ENCODE peak calls at places on chromosomes 1 and 21, in nine cellular contexts. One of them, this sample, is unnamed.

GRCh38 chr1:147201276-147201675 is 23.9 kb downstream of the FMO5 start:
- DNase-seq in K562: no peak
- DNase-seq in breast epithelium: no peak
- DNase-seq in thyroid gland: no peak
- DNase-seq in heart left ventricle: no peak
- DNase-seq in tibial nerve: no peak
- DNase-seq in transverse colon: no peak
- DNase-seq in A549: no peak
- DNase-seq in adrenal gland: no peak
- DNase-seq in this sample: no peak

GRCh38 chr1:203765029-203765837 is at the start of gene LAX1:
- DNase-seq in K562: peak; percentile 14
- DNase-seq in breast epithelium: no peak
- DNase-seq in thyroid gland: no peak
- DNase-seq in heart left ventricle: no peak
- DNase-seq in tibial nerve: no peak
- DNase-seq in transverse colon: peak; percentile 59
- DNase-seq in A549: no peak
- DNase-seq in adrenal gland: no peak
- DNase-seq in this sample: peak; percentile 43

GRCh38 chr1:62784509-62785365 is 805 bp downstream of the ATG4C start:
- DNase-seq in K562: peak; percentile 9
- DNase-seq in breast epithelium: no peak
- DNase-seq in thyroid gland: no peak
- DNase-seq in heart left ventricle: no peak
- DNase-seq in tibial nerve: no peak
- DNase-seq in transverse colon: no peak
- DNase-seq in A549: peak; percentile 33
- DNase-seq in adrenal gland: no peak
- DNase-seq in this sample: no peak

GRCh38 chr1:159945483-159946241 is at the start of gene IGSF9:
- DNase-seq in K562: peak; percentile 89
- DNase-seq in breast epithelium: peak; percentile 90
- DNase-seq in thyroid gland: peak; percentile 94
- DNase-seq in heart left ventricle: peak; percentile 87
- DNase-seq in tibial nerve: peak; percentile 36
- DNase-seq in transverse colon: peak; percentile 92
- DNase-seq in A549: peak; percentile 61
- DNase-seq in adrenal gland: peak; percentile 75
- DNase-seq in this sample: peak; percentile 91

GRCh38 chr1:245645406-245645805 is 490.6 kb downstream of the KIF26B start:
- DNase-seq in K562: no peak
- DNase-seq in breast epithelium: no peak
- DNase-seq in thyroid gland: no peak
- DNase-seq in heart left ventricle: no peak
- DNase-seq in tibial nerve: no peak
- DNase-seq in transverse colon: no peak
- DNase-seq in A549: no peak
- DNase-seq in adrenal gland: no peak
- DNase-seq in this sample: no peak

GRCh38 chr1:161702250-161702649 is 4.8 kb upstream of the FCRLA start:
- DNase-seq in K562: no peak
- DNase-seq in breast epithelium: no peak
- DNase-seq in thyroid gland: no peak
- DNase-seq in heart left ventricle: no peak
- DNase-seq in tibial nerve: no peak
- DNase-seq in transverse colon: peak; percentile 53
- DNase-seq in A549: peak; percentile 15
- DNase-seq in adrenal gland: no peak
- DNase-seq in this sample: no peak

GRCh38 chr1:41629136-41629535 is 144.7 kb upstream of the EDN2 start:
- DNase-seq in K562: no peak
- DNase-seq in breast epithelium: no peak
- DNase-seq in thyroid gland: no peak
- DNase-seq in heart left ventricle: no peak
- DNase-seq in tibial nerve: no peak
- DNase-seq in transverse colon: no peak
- DNase-seq in A549: no peak
- DNase-seq in adrenal gland: no peak
- DNase-seq in this sample: no peak

GRCh38 chr1:117501275-117501674 is 104.6 kb upstream of the TENT5C start:
- DNase-seq in K562: no peak
- DNase-seq in breast epithelium: no peak
- DNase-seq in thyroid gland: no peak
- DNase-seq in heart left ventricle: no peak
- DNase-seq in tibial nerve: no peak
- DNase-seq in transverse colon: no peak
- DNase-seq in A549: no peak
- DNase-seq in adrenal gland: no peak
- DNase-seq in this sample: no peak

GRCh38 chr1:223364685-223365382 is 858 bp upstream of the SUSD4 start:
- DNase-seq in K562: peak; percentile 30
- DNase-seq in breast epithelium: no peak
- DNase-seq in thyroid gland: peak; percentile 14
- DNase-seq in heart left ventricle: no peak
- DNase-seq in tibial nerve: no peak
- DNase-seq in transverse colon: no peak
- DNase-seq in A549: no peak
- DNase-seq in adrenal gland: no peak
- DNase-seq in this sample: no peak

GRCh38 chr21:36734367-36735200 is 35.7 kb downstream of the SIM2 start:
- DNase-seq in K562: no peak
- DNase-seq in breast epithelium: no peak
- DNase-seq in thyroid gland: no peak
- DNase-seq in heart left ventricle: no peak
- DNase-seq in tibial nerve: no peak
- DNase-seq in transverse colon: no peak
- DNase-seq in A549: no peak
- DNase-seq in adrenal gland: no peak
- DNase-seq in this sample: peak; percentile 14

GRCh38 chr1:8545078-8545477 is 227.2 kb downstream of the SLC45A1 start:
- DNase-seq in K562: no peak
- DNase-seq in breast epithelium: no peak
- DNase-seq in thyroid gland: no peak
- DNase-seq in heart left ventricle: no peak
- DNase-seq in tibial nerve: no peak
- DNase-seq in transverse colon: no peak
- DNase-seq in A549: no peak
- DNase-seq in adrenal gland: no peak
- DNase-seq in this sample: no peak

GRCh38 chr1:214416417-214417212 is 134.8 kb downstream of the PTPN14 start:
- DNase-seq in K562: no peak
- DNase-seq in breast epithelium: no peak
- DNase-seq in thyroid gland: no peak
- DNase-seq in heart left ventricle: no peak
- DNase-seq in tibial nerve: no peak
- DNase-seq in transverse colon: no peak
- DNase-seq in A549: no peak
- DNase-seq in adrenal gland: no peak
- DNase-seq in this sample: no peak

GRCh38 chr1:23222742-23223141 is 5.4 kb upstream of the HTR1D start:
- DNase-seq in K562: no peak
- DNase-seq in breast epithelium: no peak
- DNase-seq in thyroid gland: no peak
- DNase-seq in heart left ventricle: no peak
- DNase-seq in tibial nerve: no peak
- DNase-seq in transverse colon: no peak
- DNase-seq in A549: no peak
- DNase-seq in adrenal gland: no peak
- DNase-seq in this sample: no peak

GRCh38 chr1:156497078-156497742 is 3.4 kb downstream of the MEF2D start:
- DNase-seq in K562: no peak
- DNase-seq in breast epithelium: no peak
- DNase-seq in thyroid gland: no peak
- DNase-seq in heart left ventricle: no peak
- DNase-seq in tibial nerve: no peak
- DNase-seq in transverse colon: peak; percentile 66
- DNase-seq in A549: no peak
- DNase-seq in adrenal gland: peak; percentile 82
- DNase-seq in this sample: no peak

DNA sequence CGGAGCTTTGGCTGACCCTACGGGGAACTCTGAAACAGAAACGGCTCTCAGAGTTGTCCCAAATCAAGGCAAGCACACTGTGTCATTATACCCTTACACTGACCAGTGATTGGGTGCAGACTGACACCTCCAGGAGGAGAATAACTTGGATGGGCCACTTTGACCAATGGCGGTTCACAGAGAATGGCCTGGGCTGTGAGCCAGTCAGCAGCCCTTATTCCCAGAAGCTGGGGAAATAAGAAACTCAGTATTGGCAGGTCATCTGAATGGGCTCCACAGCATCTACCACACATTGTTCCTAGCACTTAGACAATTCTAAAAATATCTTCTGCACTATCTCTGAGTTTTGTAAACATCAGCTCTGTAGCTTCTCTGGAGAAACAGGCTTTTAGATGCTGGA is 265.2 kb downstream of the ADGRL2 start:
- DNase-seq in K562: no peak
- DNase-seq in breast epithelium: no peak
- DNase-seq in thyroid gland: no peak
- DNase-seq in heart left ventricle: peak; percentile 17
- DNase-seq in tibial nerve: no peak
- DNase-seq in transverse colon: no peak
- DNase-seq in A549: no peak
- DNase-seq in adrenal gland: peak; percentile 52
- DNase-seq in this sample: no peak
- TF ChIP-seq POLR2A in K562: no peak
- TF ChIP-seq POLR2A in breast epithelium: no peak
- TF ChIP-seq POLR2A in thyroid gland: no peak
- TF ChIP-seq POLR2A in heart left ventricle: no peak
- TF ChIP-seq POLR2A in tibial nerve: no peak
- TF ChIP-seq POLR2A in transverse colon: no peak
- TF ChIP-seq POLR2A in A549: no peak
- TF ChIP-seq POLR2A in adrenal gland: no peak
- TF ChIP-seq POLR2A in this sample: no peak

GRCh38 chr1:12400030-12400693 is 170.3 kb downstream of the VPS13D start:
- DNase-seq in K562: no peak
- DNase-seq in breast epithelium: no peak
- DNase-seq in thyroid gland: peak; percentile 51
- DNase-seq in heart left ventricle: no peak
- DNase-seq in tibial nerve: no peak
- DNase-seq in transverse colon: no peak
- DNase-seq in A549: no peak
- DNase-seq in adrenal gland: no peak
- DNase-seq in this sample: no peak
- H3K27ac ChIP-seq in K562: no peak overlapping the region
- H3K27ac ChIP-seq in breast epithelium: peak overlapping the region; percentile 60
- H3K27ac ChIP-seq in thyroid gland: peak overlapping the region; percentile 54
- H3K27ac ChIP-seq in heart left ventricle: no peak overlapping the region
- H3K27ac ChIP-seq in tibial nerve: no peak overlapping the region
- H3K27ac ChIP-seq in transverse colon: no peak overlapping the region
- H3K27ac ChIP-seq in A549: no peak overlapping the region
- H3K27ac ChIP-seq in adrenal gland: no peak overlapping the region
- H3K27ac ChIP-seq in this sample: no peak overlapping the region

GRCh38 chr1:21902378-21903012 is 34.6 kb downstream of the HSPG2 start:
- DNase-seq in K562: no peak
- DNase-seq in breast epithelium: no peak
- DNase-seq in thyroid gland: no peak
- DNase-seq in heart left ventricle: no peak
- DNase-seq in tibial nerve: no peak
- DNase-seq in transverse colon: no peak
- DNase-seq in A549: no peak
- DNase-seq in adrenal gland: no peak
- DNase-seq in this sample: no peak

GRCh38 chr1:21901986-21902377 is 35.1 kb downstream of the HSPG2 start:
- DNase-seq in K562: no peak
- DNase-seq in breast epithelium: no peak
- DNase-seq in thyroid gland: no peak
- DNase-seq in heart left ventricle: no peak
- DNase-seq in tibial nerve: no peak
- DNase-seq in transverse colon: no peak
- DNase-seq in A549: no peak
- DNase-seq in adrenal gland: no peak
- DNase-seq in this sample: no peak

GRCh38 chr1:21904725-21905520 is 32.2 kb downstream of the HSPG2 start:
- DNase-seq in K562: peak; percentile 93
- DNase-seq in breast epithelium: peak; percentile 93
- DNase-seq in thyroid gland: no peak
- DNase-seq in heart left ventricle: peak; percentile 54
- DNase-seq in tibial nerve: no peak
- DNase-seq in transverse colon: peak; percentile 82
- DNase-seq in A549: no peak
- DNase-seq in adrenal gland: peak; percentile 76
- DNase-seq in this sample: peak; percentile 91

GRCh38 chr1:21904475-21904724 is 32.7 kb downstream of the HSPG2 start:
- DNase-seq in K562: peak; percentile 38
- DNase-seq in breast epithelium: no peak
- DNase-seq in thyroid gland: no peak
- DNase-seq in heart left ventricle: no peak
- DNase-seq in tibial nerve: no peak
- DNase-seq in transverse colon: peak; percentile 85
- DNase-seq in A549: no peak
- DNase-seq in adrenal gland: no peak
- DNase-seq in this sample: no peak

DNA sequence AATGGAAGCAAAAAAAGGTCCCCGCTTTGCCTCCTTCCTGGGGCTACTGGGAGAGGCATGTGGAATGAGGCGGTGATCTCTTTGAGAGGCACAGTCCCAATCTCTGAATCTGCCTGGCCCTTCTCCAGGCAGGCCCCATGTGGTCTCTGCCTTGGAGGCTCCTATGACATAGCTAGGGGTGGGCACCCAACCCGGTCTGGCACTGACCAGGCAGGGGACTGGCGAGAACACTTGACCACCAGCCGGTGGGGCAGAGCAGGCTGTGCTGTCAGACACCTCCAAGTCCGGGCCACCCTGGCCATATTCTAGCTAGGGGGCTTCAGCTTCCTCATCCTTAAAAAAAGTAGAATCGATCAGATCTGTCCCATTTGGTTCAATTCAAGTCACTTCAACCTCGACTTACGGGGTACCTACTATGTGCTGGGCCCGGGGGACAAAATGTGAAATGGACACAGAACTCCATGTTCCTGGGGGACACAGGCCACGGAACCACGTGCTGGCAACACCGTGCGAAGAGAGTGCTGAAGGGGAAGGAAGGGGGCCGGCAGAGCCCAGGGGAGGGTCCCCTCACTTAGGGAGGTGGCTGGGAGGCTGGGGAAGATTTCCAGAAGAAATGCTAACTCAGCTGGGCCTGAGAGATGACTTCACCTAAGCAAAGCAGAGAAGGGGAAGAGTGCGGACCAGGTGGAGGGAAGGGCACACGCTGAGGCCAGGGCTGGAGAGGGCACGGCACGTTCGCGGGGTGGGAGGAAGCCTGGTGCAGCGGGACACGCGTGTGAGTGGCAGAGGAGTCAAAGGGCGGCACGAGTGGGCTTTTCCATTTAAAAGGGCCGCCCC is 33.3 kb downstream of the HSPG2 start:
- DNase-seq in K562: no peak
- DNase-seq in breast epithelium: no peak
- DNase-seq in thyroid gland: no peak
- DNase-seq in heart left ventricle: peak; percentile 25
- DNase-seq in tibial nerve: no peak
- DNase-seq in transverse colon: no peak
- DNase-seq in A549: no peak
- DNase-seq in adrenal gland: no peak
- DNase-seq in this sample: no peak
- TF ChIP-seq POLR2A in K562: no peak
- TF ChIP-seq POLR2A in breast epithelium: no peak
- TF ChIP-seq POLR2A in thyroid gland: no peak
- TF ChIP-seq POLR2A in heart left ventricle: no peak
- TF ChIP-seq POLR2A in tibial nerve: no peak
- TF ChIP-seq POLR2A in transverse colon: no peak
- TF ChIP-seq POLR2A in A549: no peak
- TF ChIP-seq POLR2A in adrenal gland: no peak
- TF ChIP-seq POLR2A in this sample: no peak

GRCh38 chr1:36486436-36487335 is 4.0 kb upstream of the CSF3R start:
- DNase-seq in K562: peak; percentile 25
- DNase-seq in breast epithelium: peak; percentile 83
- DNase-seq in thyroid gland: peak; percentile 89
- DNase-seq in heart left ventricle: peak; percentile 30
- DNase-seq in tibial nerve: peak; percentile 66
- DNase-seq in transverse colon: peak; percentile 43
- DNase-seq in A549: peak; percentile 28
- DNase-seq in adrenal gland: peak; percentile 76
- DNase-seq in this sample: peak; percentile 93
- H3K27ac ChIP-seq in K562: no peak overlapping the region
- H3K27ac ChIP-seq in breast epithelium: peak overlapping the region; percentile 86
- H3K27ac ChIP-seq in thyroid gland: peak overlapping the region; percentile 73
- H3K27ac ChIP-seq in heart left ventricle: no peak overlapping the region
- H3K27ac ChIP-seq in tibial nerve: no peak overlapping the region
- H3K27ac ChIP-seq in transverse colon: peak overlapping the region; percentile 44
- H3K27ac ChIP-seq in A549: peak overlapping the region; percentile 84
- H3K27ac ChIP-seq in adrenal gland: peak overlapping the region; percentile 23
- H3K27ac ChIP-seq in this sample: peak overlapping the region; percentile 65